ENCODE peak calls at places on chromosomes 12 and 14, in nine cellular contexts. E, W, Z, Q, V, X, U, G and T are unnamed samples.

GRCh38 chr14:96167224-96168148 is 37.2 kb upstream of the BDKRB2 start:
- DNase-seq in E (no peak), W (peak), Z (peak), Q (peak), V (no peak), X (no peak), U (peak), G (no peak), T (no peak)

GRCh38 chr14:49461529-49462401 is 124.4 kb downstream of the RPS29 start:
- DNase-seq in E (peak), W (no peak), Z (no peak), Q (peak), V (no peak), X (peak), U (no peak), G (no peak), T (peak)

GRCh38 chr14:55052259-55052930 is 948 bp downstream of the MAPK1IP1L start:
- DNase-seq in E (no peak), W (no peak), Z (no peak), Q (no peak), V (no peak), X (no peak), U (no peak), G (no peak), T (no peak)

GRCh38 chr14:57038689-57039088 is 228.4 kb upstream of the OTX2 start:
- DNase-seq in E (no peak), W (no peak), Z (no peak), Q (no peak), V (no peak), X (no peak), U (no peak), G (no peak), T (no peak)

GRCh38 chr12:58117201-58117600 is 175.8 kb downstream of the ATP23 start:
- DNase-seq in E (no peak), W (no peak), Z (no peak), Q (no peak), V (no peak), X (no peak), U (no peak), G (no peak), T (no peak)

GRCh38 chr12:11877102-11877826 is 193.5 kb upstream of the BCL2L14 start:
- DNase-seq in E (no peak), W (no peak), Z (no peak), Q (no peak), V (no peak), X (no peak), U (no peak), G (no peak), T (no peak)

GRCh38 chr12:58530421-58531067 is 389.8 kb downstream of the LRIG3 start:
- DNase-seq in E (no peak), W (no peak), Z (no peak), Q (no peak), V (no peak), X (no peak), U (no peak), G (no peak), T (no peak)

GRCh38 chr14:77099425-77100167 is 1.5 kb downstream of the CIPC start:
- DNase-seq in E (no peak), W (no peak), Z (no peak), Q (no peak), V (no peak), X (no peak), U (no peak), G (no peak), T (peak)

GRCh38 chr12:24198070-24198469 is 248.6 kb upstream of the SOX5 start:
- DNase-seq in E (no peak), W (no peak), Z (no peak), Q (no peak), V (no peak), X (no peak), U (no peak), G (no peak), T (no peak)

GRCh38 chr12:120118710-120119097 is 2.2 kb upstream of the RAB35 start:
- DNase-seq in E (no peak), W (no peak), Z (no peak), Q (no peak), V (no peak), X (no peak), U (no peak), G (no peak), T (no peak)

GRCh38 chr12:28611501-28611900 is 421.2 kb downstream of the CCDC91 start:
- DNase-seq in E (no peak), W (no peak), Z (no peak), Q (no peak), V (no peak), X (no peak), U (no peak), G (no peak), T (no peak)

GRCh38 chr12:632102-632696 is 31.0 kb downstream of the NINJ2 start:
- DNase-seq in E (no peak), W (no peak), Z (peak), Q (peak), V (no peak), X (no peak), U (peak), G (peak), T (no peak)

GRCh38 chr14:23414254-23414653 is 6.2 kb upstream of the MYH6 start:
- DNase-seq in E (no peak), W (no peak), Z (no peak), Q (no peak), V (no peak), X (no peak), U (no peak), G (no peak), T (no peak)

GRCh38 chr14:68822132-68822651 is 29.3 kb upstream of the ZFP36L1 start:
- DNase-seq in E (no peak), W (no peak), Z (no peak), Q (no peak), V (no peak), X (no peak), U (no peak), G (no peak), T (no peak)
- TF ChIP-seq POLR2A in E (no peak), W (no peak), Z (no peak), Q (no peak), V (no peak), X (peak), U (no peak), G (no peak), T (no peak)

GRCh38 chr12:49637401-49637800 is 14.0 kb downstream of the PRPF40B start:
- DNase-seq in E (no peak), W (peak), Z (no peak), Q (no peak), V (no peak), X (no peak), U (peak), G (no peak), T (no peak)

GRCh38 chr12:49636574-49636973 is 13.2 kb downstream of the PRPF40B start:
- DNase-seq in E (no peak), W (peak), Z (no peak), Q (no peak), V (peak), X (no peak), U (peak), G (no peak), T (no peak)

GRCh38 chr12:49635036-49635435 is 11.7 kb downstream of the PRPF40B start:
- DNase-seq in E (no peak), W (no peak), Z (no peak), Q (no peak), V (no peak), X (no peak), U (peak), G (no peak), T (no peak)

GRCh38 chr12:49635656-49636055 is 12.3 kb downstream of the PRPF40B start:
- DNase-seq in E (no peak), W (no peak), Z (no peak), Q (no peak), V (no peak), X (no peak), U (peak), G (no peak), T (no peak)

GRCh38 chr12:49636979-49637378 is 13.6 kb downstream of the PRPF40B start:
- DNase-seq in E (peak), W (peak), Z (peak), Q (peak), V (peak), X (no peak), U (peak), G (peak), T (peak)
- TF ChIP-seq POLR2A in E (no peak), W (no peak), Z (no peak), Q (no peak), V (no peak), X (no peak), U (no peak), G (no peak), T (no peak)

GRCh38 chr12:76030378-76031080 is 1.0 kb downstream of the PHLDA1 start:
- DNase-seq in E (peak), W (peak), Z (no peak), Q (peak), V (peak), X (no peak), U (peak), G (peak), T (peak)
- TF ChIP-seq POLR2A in E (no peak), W (no peak), Z (no peak), Q (peak), V (no peak), X (no peak), U (no peak), G (no peak), T (no peak)

GRCh38 chr12:78177298-78177697 is 346.6 kb downstream of the NAV3 start:
- DNase-seq in E (no peak), W (no peak), Z (no peak), Q (no peak), V (no peak), X (no peak), U (no peak), G (no peak), T (no peak)
- TF ChIP-seq POLR2A in E (no peak), W (no peak), Z (no peak), Q (no peak), V (no peak), X (no peak), U (no peak), G (no peak), T (no peak)

DNA sequence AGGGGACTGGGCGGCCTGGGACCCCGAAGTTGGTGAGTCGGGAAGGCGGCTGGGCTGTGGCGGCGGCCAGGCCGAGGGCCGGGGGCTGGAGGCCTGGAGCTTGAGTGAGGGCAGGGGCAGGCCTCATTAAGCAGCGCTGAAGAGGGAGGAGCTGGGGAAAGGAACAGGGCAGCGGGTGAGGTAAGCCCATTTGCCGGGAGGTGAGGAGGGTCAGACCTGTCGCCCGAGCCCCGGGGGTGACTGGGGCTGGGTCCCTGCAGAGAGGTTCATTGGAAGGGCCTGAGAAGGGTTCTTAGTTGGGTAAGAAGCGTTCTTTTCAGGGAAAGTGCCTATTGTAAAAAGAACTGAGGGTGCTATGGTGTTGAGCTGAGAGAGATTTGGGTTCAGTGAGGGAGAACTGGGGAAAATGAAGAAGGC is 438 bp downstream of the RAB5B start:
- DNase-seq in E (peak), W (peak), Z (peak), Q (peak), V (no peak), X (no peak), U (no peak), G (peak), T (peak)
- TF ChIP-seq POLR2A in E (no peak), W (no peak), Z (no peak), Q (no peak), V (no peak), X (no peak), U (no peak), G (no peak), T (no peak)

DNA sequence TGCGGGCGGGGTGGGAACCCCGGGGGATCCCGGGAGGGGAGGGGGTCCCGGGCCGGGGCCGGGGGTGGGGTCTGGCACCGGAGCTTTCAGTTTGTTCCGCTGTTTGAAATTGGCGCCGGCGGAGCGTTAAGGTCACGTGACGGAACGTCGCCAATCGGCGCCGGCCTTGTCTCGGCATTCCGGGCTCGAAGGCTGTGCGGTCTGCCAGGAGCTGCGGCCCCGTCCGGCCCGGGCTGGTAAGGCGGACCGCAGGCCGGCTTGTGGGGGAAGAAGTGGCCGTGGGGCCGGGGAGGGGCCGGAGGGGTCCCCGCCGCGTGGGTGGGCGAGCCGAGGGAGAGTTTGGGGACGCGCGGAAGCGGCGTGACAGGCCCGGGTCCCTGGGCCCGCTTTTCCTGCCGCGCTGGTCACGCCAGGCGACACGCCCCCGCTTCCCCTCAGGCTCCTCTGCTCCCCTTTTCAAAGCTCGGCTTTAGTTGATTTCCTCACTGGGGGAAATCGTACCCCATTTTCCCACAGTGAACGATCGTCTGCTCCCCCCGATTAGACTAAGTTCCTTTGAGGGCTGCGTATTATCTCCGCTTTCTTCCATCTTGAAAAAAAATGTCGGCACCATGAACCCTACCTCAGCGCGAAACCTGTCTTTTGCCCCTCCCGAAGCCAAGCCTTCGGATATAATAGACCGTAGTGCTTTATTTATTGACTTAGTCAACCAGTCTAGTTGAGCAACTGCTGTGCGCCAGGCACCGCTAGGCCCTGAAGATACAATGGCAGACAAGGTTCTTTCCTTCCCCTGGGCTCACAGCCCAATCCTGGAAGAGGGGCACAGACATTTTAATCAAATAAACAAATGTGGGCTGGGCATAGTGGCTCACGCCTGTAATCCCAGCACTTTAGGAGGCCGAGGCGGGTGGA is at the start of the genes FOXM1 and RHNO1:
- DNase-seq in E (peak), W (peak), Z (peak), Q (peak), V (peak), X (no peak), U (peak), G (peak), T (peak)
- TF ChIP-seq POLR2A in E (peak), W (no peak), Z (peak), Q (peak), V (peak), X (peak), U (no peak), G (peak), T (peak)

GRCh38 chr14:68684466-68685418 is 108.1 kb downstream of the ZFP36L1 start:
- DNase-seq in E (no peak), W (peak), Z (no peak), Q (no peak), V (no peak), X (no peak), U (no peak), G (no peak), T (no peak)
- TF ChIP-seq POLR2A in E (no peak), W (no peak), Z (no peak), Q (no peak), V (no peak), X (no peak), U (no peak), G (no peak), T (no peak)

GRCh38 chr14:20686386-20687143 is 2.0 kb upstream of the ANG start:
- DNase-seq in E (peak), W (no peak), Z (no peak), Q (peak), V (no peak), X (no peak), U (no peak), G (no peak), T (no peak)
- TF ChIP-seq POLR2A in E (no peak), W (no peak), Z (no peak), Q (no peak), V (no peak), X (no peak), U (no peak), G (no peak), T (no peak)

GRCh38 chr12:6943719-6944380 is at the start of the genes C12orf57 and RNU7-1:
- DNase-seq in E (peak), W (peak), Z (peak), Q (peak), V (peak), X (no peak), U (peak), G (peak), T (peak)
- TF ChIP-seq POLR2A in E (peak), W (peak), Z (peak), Q (peak), V (peak), X (peak), U (peak), G (peak), T (peak)